ENCODE peak calls at places on chromosomes 11 and 22, in seven cellular contexts. One of them, this sample, is unnamed. For H3K27me3, the result is how much of the 10 kb centered on the place peaks cover.

GRCh38 chr11:5689551-5689983 is at the start of gene TRIM22:
- DNase-seq in K562: no peak
- DNase-seq in HCT116: no peak
- DNase-seq in endothelial cell of umbilical vein: peak
- DNase-seq in fibroblast of lung: peak
- DNase-seq in H9: peak
- DNase-seq in neural progenitor cell: peak
- DNase-seq in this sample: peak

GRCh38 chr22:44828193-44828592 is 75.8 kb downstream of the ARHGAP8 start:
- DNase-seq in endothelial cell of umbilical vein: no peak
- DNase-seq in neural progenitor cell: peak
- DNase-seq in K562: peak
- DNase-seq in HCT116: no peak
- DNase-seq in fibroblast of lung: no peak
- DNase-seq in H9: peak
- DNase-seq in this sample: peak

GRCh38 chr11:10314199-10315072 is 9.6 kb downstream of the ADM start:
- DNase-seq in K562: no peak
- DNase-seq in neural progenitor cell: peak
- DNase-seq in endothelial cell of umbilical vein: peak
- DNase-seq in fibroblast of lung: peak
- DNase-seq in HCT116: no peak
- DNase-seq in H9: peak
- DNase-seq in this sample: no peak

GRCh38 chr22:46149998-46150549 is at the start of gene PPARA:
- DNase-seq in endothelial cell of umbilical vein: peak
- DNase-seq in HCT116: peak
- DNase-seq in neural progenitor cell: peak
- DNase-seq in H9: peak
- DNase-seq in fibroblast of lung: peak
- DNase-seq in K562: peak
- DNase-seq in this sample: peak

GRCh38 chr22:20552450-20552894 is 45.1 kb downstream of the MED15 start:
- DNase-seq in neural progenitor cell: no peak
- DNase-seq in fibroblast of lung: peak
- DNase-seq in K562: no peak
- DNase-seq in HCT116: no peak
- DNase-seq in endothelial cell of umbilical vein: peak
- DNase-seq in H9: no peak
- DNase-seq in this sample: no peak

GRCh38 chr11:121892863-121893262 is 223.2 kb downstream of the BLID start:
- DNase-seq in endothelial cell of umbilical vein: no peak
- DNase-seq in H9: no peak
- DNase-seq in HCT116: no peak
- DNase-seq in K562: no peak
- DNase-seq in fibroblast of lung: peak
- DNase-seq in neural progenitor cell: no peak
- DNase-seq in this sample: no peak

GRCh38 chr11:66868726-66869291 is 11.9 kb downstream of the LRFN4 start:
- DNase-seq in H9: peak
- DNase-seq in endothelial cell of umbilical vein: no peak
- DNase-seq in fibroblast of lung: no peak
- DNase-seq in neural progenitor cell: peak
- DNase-seq in HCT116: peak
- DNase-seq in K562: peak
- DNase-seq in this sample: peak

GRCh38 chr11:12535321-12535720 is 138.9 kb upstream of the TEAD1 start:
- DNase-seq in neural progenitor cell: no peak
- DNase-seq in K562: no peak
- DNase-seq in fibroblast of lung: no peak
- DNase-seq in endothelial cell of umbilical vein: no peak
- DNase-seq in H9: no peak
- DNase-seq in HCT116: no peak
- DNase-seq in this sample: no peak

GRCh38 chr11:65609711-65610110 is 4.3 kb downstream of the MAP3K11 start:
- DNase-seq in K562: no peak
- DNase-seq in fibroblast of lung: no peak
- DNase-seq in neural progenitor cell: no peak
- DNase-seq in H9: no peak
- DNase-seq in endothelial cell of umbilical vein: no peak
- DNase-seq in HCT116: no peak
- DNase-seq in this sample: no peak

GRCh38 chr11:2860636-2861035 is 24.9 kb downstream of the CDKN1C start:
- DNase-seq in endothelial cell of umbilical vein: no peak
- DNase-seq in fibroblast of lung: peak
- DNase-seq in HCT116: no peak
- DNase-seq in neural progenitor cell: no peak
- DNase-seq in H9: no peak
- DNase-seq in K562: no peak
- DNase-seq in this sample: no peak

GRCh38 chr11:2196970-2197770 is 25.6 kb upstream of the TH start:
- DNase-seq in K562: peak
- DNase-seq in fibroblast of lung: peak
- DNase-seq in neural progenitor cell: peak
- DNase-seq in HCT116: peak
- DNase-seq in endothelial cell of umbilical vein: peak
- DNase-seq in H9: peak
- DNase-seq in this sample: peak

GRCh38 chr11:128424867-128425285 is 162.5 kb downstream of the ETS1 start:
- DNase-seq in H9: no peak
- DNase-seq in HCT116: no peak
- DNase-seq in neural progenitor cell: no peak
- DNase-seq in fibroblast of lung: peak
- DNase-seq in endothelial cell of umbilical vein: no peak
- DNase-seq in K562: no peak
- DNase-seq in this sample: no peak

GRCh38 chr11:129930306-129930705 is 34.9 kb upstream of the NFRKB start:
- DNase-seq in endothelial cell of umbilical vein: peak
- DNase-seq in fibroblast of lung: no peak
- DNase-seq in HCT116: no peak
- DNase-seq in K562: peak
- DNase-seq in neural progenitor cell: no peak
- DNase-seq in H9: no peak
- DNase-seq in this sample: no peak

GRCh38 chr22:46410291-46410808 is 74.8 kb downstream of the TRMU start:
- DNase-seq in HCT116: no peak
- DNase-seq in neural progenitor cell: no peak
- DNase-seq in fibroblast of lung: no peak
- DNase-seq in H9: no peak
- DNase-seq in endothelial cell of umbilical vein: no peak
- DNase-seq in K562: no peak
- DNase-seq in this sample: no peak

GRCh38 chr11:88629496-88629895 is 292.0 kb upstream of the CTSC start:
- DNase-seq in fibroblast of lung: no peak
- DNase-seq in K562: no peak
- DNase-seq in H9: no peak
- DNase-seq in endothelial cell of umbilical vein: no peak
- DNase-seq in neural progenitor cell: no peak
- DNase-seq in HCT116: no peak
- DNase-seq in this sample: no peak

GRCh38 chr11:17601206-17602075 is 54.4 kb downstream of the OTOG start:
- DNase-seq in K562: peak
- DNase-seq in endothelial cell of umbilical vein: no peak
- DNase-seq in H9: no peak
- DNase-seq in neural progenitor cell: peak
- DNase-seq in HCT116: no peak
- DNase-seq in fibroblast of lung: no peak
- DNase-seq in this sample: peak

GRCh38 chr11:120019191-120019590 is 118.7 kb downstream of the TRIM29 start:
- DNase-seq in fibroblast of lung: no peak
- DNase-seq in H9: no peak
- DNase-seq in HCT116: no peak
- DNase-seq in endothelial cell of umbilical vein: no peak
- DNase-seq in K562: no peak
- DNase-seq in neural progenitor cell: no peak
- DNase-seq in this sample: no peak

GRCh38 chr11:76763573-76764348 is 19.4 kb upstream of the TSKU start:
- DNase-seq in HCT116: no peak
- DNase-seq in neural progenitor cell: no peak
- DNase-seq in fibroblast of lung: peak
- DNase-seq in K562: no peak
- DNase-seq in endothelial cell of umbilical vein: peak
- DNase-seq in H9: no peak
- DNase-seq in this sample: no peak

GRCh38 chr22:45774016-45774670 is 102.5 kb downstream of the ATXN10 start:
- DNase-seq in H9: no peak
- DNase-seq in HCT116: no peak
- DNase-seq in endothelial cell of umbilical vein: no peak
- DNase-seq in K562: no peak
- DNase-seq in fibroblast of lung: no peak
- DNase-seq in neural progenitor cell: no peak
- DNase-seq in this sample: no peak

DNA sequence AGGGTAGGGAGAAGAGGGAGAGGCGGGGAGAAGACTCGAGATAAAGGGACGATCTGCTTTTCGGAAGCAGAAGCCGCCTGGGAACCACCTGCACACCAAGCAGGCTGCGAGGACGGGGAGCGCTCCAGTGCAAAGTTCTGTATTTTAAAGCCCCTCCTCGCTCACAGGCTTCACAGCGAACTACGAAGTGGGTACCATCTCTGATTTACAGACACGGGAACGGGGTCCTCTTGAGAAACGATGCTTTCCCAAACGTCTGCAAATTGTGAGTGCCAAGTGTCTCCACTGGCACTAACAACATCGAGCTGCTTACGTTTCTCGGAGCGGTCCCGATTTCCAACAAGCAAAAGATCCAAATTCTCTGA is 700 bp upstream of the STX3 start:
- DNase-seq in fibroblast of lung: no peak
- DNase-seq in neural progenitor cell: peak
- DNase-seq in HCT116: no peak
- DNase-seq in endothelial cell of umbilical vein: no peak
- DNase-seq in K562: peak
- DNase-seq in H9: no peak
- DNase-seq in this sample: peak
- H3K27me3 ChIP-seq in fibroblast of lung: under half
- H3K27me3 ChIP-seq in neural progenitor cell: under half
- H3K27me3 ChIP-seq in HCT116: under half
- H3K27me3 ChIP-seq in endothelial cell of umbilical vein: under half
- H3K27me3 ChIP-seq in K562: under half
- H3K27me3 ChIP-seq in H9: under half
- H3K27me3 ChIP-seq in this sample: under half

DNA sequence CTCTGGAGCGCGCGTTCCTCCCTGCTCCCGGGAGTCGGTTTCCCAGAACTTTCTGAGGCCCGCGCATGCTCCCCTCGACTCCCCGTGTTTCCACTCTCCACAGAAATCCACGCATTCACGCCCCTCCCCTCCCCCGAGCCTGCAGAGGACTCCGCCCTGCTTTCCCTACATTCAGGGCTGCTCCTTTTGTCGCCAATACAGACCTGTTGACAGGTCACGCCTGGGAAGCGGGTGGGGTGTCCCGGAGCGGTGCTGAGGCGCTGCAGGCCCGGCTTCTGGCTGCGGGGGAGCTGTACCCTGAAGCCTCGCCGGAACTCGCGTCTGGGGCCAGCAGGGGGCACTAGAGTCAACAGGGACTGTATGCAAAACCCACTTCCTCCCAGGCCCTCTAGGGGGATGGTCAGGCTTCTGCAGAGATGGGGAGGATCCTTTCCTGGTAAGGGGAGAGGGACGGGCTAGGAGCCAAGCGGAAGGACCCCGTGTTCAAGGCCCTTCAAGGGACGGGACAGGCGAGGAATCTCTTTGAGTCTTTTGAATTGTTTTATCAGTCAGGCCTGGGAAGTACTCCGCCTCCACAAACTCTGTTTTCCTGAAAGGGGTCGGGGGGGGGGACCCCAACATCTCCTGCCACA is at the start of gene PRAME:
- DNase-seq in K562: peak
- DNase-seq in endothelial cell of umbilical vein: peak
- DNase-seq in fibroblast of lung: peak
- DNase-seq in neural progenitor cell: peak
- DNase-seq in H9: peak
- DNase-seq in HCT116: peak
- DNase-seq in this sample: peak
- TF ChIP-seq CTCF in K562: no peak
- TF ChIP-seq CTCF in endothelial cell of umbilical vein: peak
- TF ChIP-seq CTCF in fibroblast of lung: peak
- TF ChIP-seq CTCF in neural progenitor cell: peak
- TF ChIP-seq CTCF in H9: peak
- TF ChIP-seq CTCF in HCT116: peak
- TF ChIP-seq CTCF in this sample: peak

DNA sequence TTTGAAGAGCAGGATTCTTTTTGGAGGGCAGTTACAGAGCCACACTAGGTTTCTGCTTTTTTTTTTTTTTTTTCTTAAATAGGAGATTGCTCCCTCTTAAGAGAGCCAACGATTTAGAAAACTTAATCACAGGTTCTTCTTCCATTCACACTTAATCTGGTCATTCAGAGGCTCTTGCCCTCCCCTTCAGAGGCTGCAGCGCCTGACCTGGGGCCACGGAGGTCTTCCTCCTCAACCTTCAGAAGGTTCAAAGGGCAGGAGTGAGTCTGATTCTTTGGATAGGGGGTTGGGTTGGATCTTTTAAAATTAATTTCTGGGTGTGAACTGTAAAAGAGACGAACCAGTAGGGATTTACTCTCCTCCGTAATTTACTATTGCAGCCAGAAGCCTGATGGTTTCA is 57.1 kb downstream of the ZNRF3 start:
- DNase-seq in HCT116: no peak
- DNase-seq in K562: no peak
- DNase-seq in H9: no peak
- DNase-seq in fibroblast of lung: no peak
- DNase-seq in endothelial cell of umbilical vein: no peak
- DNase-seq in neural progenitor cell: peak
- DNase-seq in this sample: no peak
- H3K9ac ChIP-seq in HCT116: no peak
- H3K9ac ChIP-seq in K562: no peak
- H3K9ac ChIP-seq in H9: no peak
- H3K9ac ChIP-seq in fibroblast of lung: no peak
- H3K9ac ChIP-seq in endothelial cell of umbilical vein: no peak
- H3K9ac ChIP-seq in neural progenitor cell: no peak
- H3K9ac ChIP-seq in this sample: no peak

DNA sequence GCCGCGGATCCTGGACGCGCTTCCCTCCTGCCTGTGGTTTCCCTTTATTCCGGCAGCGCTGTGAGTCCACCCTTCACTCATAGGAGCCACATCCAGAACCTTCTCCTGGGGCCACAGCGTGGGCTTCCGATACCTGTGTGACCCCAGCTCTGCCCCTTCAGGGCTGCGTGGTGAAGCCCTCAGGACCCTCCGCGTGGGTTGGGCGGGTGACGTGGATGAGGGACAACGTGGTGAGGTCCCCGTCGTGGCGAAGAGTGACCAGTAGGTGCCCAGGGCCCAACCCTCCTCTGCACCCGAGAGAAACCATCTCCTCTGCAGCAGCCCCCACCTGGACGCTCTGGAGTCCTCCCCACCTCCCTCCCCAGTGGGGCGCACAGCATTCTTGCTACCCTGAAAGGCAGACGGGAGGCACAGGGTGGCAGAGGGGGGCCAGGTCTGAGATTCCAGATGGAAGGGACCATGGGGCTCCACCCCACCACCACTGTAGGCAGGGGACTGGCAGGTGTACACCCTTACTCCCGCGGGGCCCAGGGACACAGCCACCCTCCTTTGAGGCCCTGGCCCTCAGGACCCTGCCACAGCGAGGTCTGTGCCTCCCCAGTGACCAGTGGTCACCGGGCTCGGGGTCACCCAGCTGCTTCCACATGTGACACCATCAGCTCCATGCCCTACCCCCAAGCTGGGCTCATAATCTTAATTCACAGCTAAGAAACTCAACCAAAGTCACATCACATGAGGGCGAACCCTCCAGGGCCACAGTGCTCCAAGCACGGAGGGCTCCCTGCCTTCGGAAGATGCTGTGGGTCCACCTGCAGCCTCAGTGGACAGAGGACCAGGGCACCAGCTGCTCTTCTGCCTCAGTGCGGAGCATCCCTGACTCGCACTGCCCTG is 3.4 kb upstream of the ZBED4 start:
- DNase-seq in neural progenitor cell: no peak
- DNase-seq in endothelial cell of umbilical vein: no peak
- DNase-seq in fibroblast of lung: no peak
- DNase-seq in HCT116: no peak
- DNase-seq in H9: no peak
- DNase-seq in K562: no peak
- DNase-seq in this sample: no peak
- H3K27me3 ChIP-seq in neural progenitor cell: half or more
- H3K27me3 ChIP-seq in endothelial cell of umbilical vein: under half
- H3K27me3 ChIP-seq in fibroblast of lung: under half
- H3K27me3 ChIP-seq in HCT116: under half
- H3K27me3 ChIP-seq in H9: half or more
- H3K27me3 ChIP-seq in K562: under half
- H3K27me3 ChIP-seq in this sample: half or more

This sample was measured in endodermal cell.